ENCODE peak calls at places on chromosomes 2 and 18, in six cellular contexts. U is Karpas-422, M is sigmoid colon, Z is fibroblast of lung, Q is hepatocyte, V is heart left ventricle. K is an unnamed sample.

GRCh38 chr2:43193996-43194869 is 32.2 kb downstream of the ZFP36L2 start:
- DNase-seq in Q (peak), V (no peak), M (no peak), Z (no peak), U (no peak), K (no peak)

GRCh38 chr18:28175930-28176673 is 828 bp downstream of the CDH2 start:
- DNase-seq in U (no peak), Q (peak), Z (peak), V (no peak), M (no peak), K (no peak)

GRCh38 chr2:11955883-11956282 is 209.5 kb downstream of the LPIN1 start:
- DNase-seq in Q (no peak), M (no peak), U (no peak), Z (no peak), V (no peak), K (no peak)

GRCh38 chr2:152198499-152198898 is 22.9 kb upstream of the STAM2 start:
- DNase-seq in U (no peak), V (no peak), Z (no peak), M (no peak), Q (no peak), K (no peak)

GRCh38 chr2:96955694-96956610 is 30.4 kb downstream of the FAM178B start:
- DNase-seq in Z (no peak), M (peak), Q (no peak), V (no peak), U (no peak), K (no peak)

GRCh38 chr2:54081574-54081973 is 33.8 kb upstream of the ACYP2 start:
- DNase-seq in U (no peak), Z (peak), V (no peak), M (no peak), Q (no peak), K (no peak)

GRCh38 chr18:46213295-46213694 is 109.1 kb downstream of the HAUS1 start:
- DNase-seq in Z (no peak), Q (no peak), U (peak), V (no peak), M (no peak), K (no peak)

GRCh38 chr2:9165625-9166024 is 41.0 kb upstream of the ASAP2 start:
- DNase-seq in Q (no peak), Z (peak), U (no peak), M (no peak), V (peak), K (no peak)

GRCh38 chr18:13619505-13620205 is 106.7 kb downstream of the FAM210A start:
- DNase-seq in V (no peak), U (peak), Z (no peak), Q (no peak), M (peak), K (peak)

GRCh38 chr2:150426315-150426714 is 61.2 kb downstream of the RND3 start:
- DNase-seq in V (no peak), U (no peak), M (no peak), Q (no peak), Z (peak), K (no peak)

GRCh38 chr18:21443776-21444464 is 156.6 kb downstream of the ESCO1 start:
- DNase-seq in M (no peak), U (no peak), V (no peak), Z (no peak), Q (no peak), K (no peak)

GRCh38 chr2:144183744-144184143 is 336.2 kb downstream of the ZEB2 start:
- DNase-seq in V (no peak), Z (peak), Q (peak), M (no peak), U (no peak), K (no peak)

GRCh38 chr2:239151201-239152131 is 249.4 kb downstream of the HDAC4 start:
- DNase-seq in U (no peak), V (peak), Z (no peak), M (peak), Q (no peak), K (peak)

GRCh38 chr2:172906401-172906811 is 169.2 kb upstream of the MAP3K20 start:
- DNase-seq in Q (no peak), M (no peak), Z (no peak), U (no peak), V (peak), K (no peak)

GRCh38 chr2:231228223-231228622 is 29.8 kb downstream of the ARMC9 start:
- DNase-seq in Z (no peak), U (peak), V (no peak), Q (no peak), M (peak), K (no peak)

GRCh38 chr2:230927711-230928341 is 2.8 kb upstream of the GPR55 start:
- DNase-seq in Z (no peak), V (no peak), Q (no peak), M (peak), U (no peak), K (no peak)

GRCh38 chr2:200138386-200139184 is 167.9 kb upstream of the SPATS2L start:
- DNase-seq in U (no peak), Q (no peak), Z (peak), M (no peak), V (no peak), K (no peak)

GRCh38 chr2:241103176-241103595 is 1.1 kb upstream of the MTERF4 start:
- DNase-seq in Q (no peak), Z (no peak), M (peak), U (peak), V (no peak), K (no peak)

GRCh38 chr18:61676763-61677434 is 215.9 kb downstream of the RNF152 start:
- DNase-seq in Q (no peak), U (peak), V (no peak), M (no peak), Z (peak), K (no peak)

GRCh38 chr2:129713337-129713736 is 266.1 kb upstream of the RAB6C start:
- DNase-seq in U (no peak), Q (no peak), M (no peak), Z (no peak), V (no peak), K (no peak)

GRCh38 chr2:63875758-63876710 is 34.3 kb downstream of the UGP2 start:
- DNase-seq in Q (no peak), Z (peak), M (no peak), U (no peak), V (no peak), K (no peak)

GRCh38 chr2:238282861-238283738 is 5.3 kb downstream of the PER2 start:
- DNase-seq in Z (no peak), V (no peak), Q (no peak), U (peak), M (peak), K (no peak)

GRCh38 chr2:4278392-4278791 is 575.0 kb downstream of the DCDC2C start:
- DNase-seq in U (no peak), V (no peak), Q (no peak), Z (no peak), M (no peak), K (no peak)

GRCh38 chr2:230130668-230131364 is 62.1 kb upstream of the SLC16A14 start:
- DNase-seq in U (peak), Z (peak), M (peak), V (peak), Q (peak), K (no peak)

GRCh38 chr2:88211005-88211808 is 41.1 kb downstream of the THNSL2 start:
- DNase-seq in V (no peak), M (no peak), Z (no peak), Q (no peak), U (no peak), K (no peak)

GRCh38 chr2:33583194-33583938 is 15.7 kb downstream of the FAM98A start:
- DNase-seq in U (peak), M (no peak), V (no peak), Q (peak), Z (no peak), K (no peak)

GRCh38 chr18:49460958-49461601 is 635 bp upstream of the DYM start:
- DNase-seq in Z (peak), V (no peak), Q (no peak), M (no peak), U (no peak), K (no peak)

GRCh38 chr18:13703899-13704298 is 22.5 kb downstream of the FAM210A start:
- DNase-seq in Q (no peak), M (no peak), U (peak), Z (peak), V (no peak), K (no peak)

GRCh38 chr2:62485780-62486765 is 19.9 kb downstream of the TMEM17 start:
- DNase-seq in V (no peak), M (no peak), U (no peak), Q (no peak), Z (peak), K (no peak)
- H3K27ac ChIP-seq in V (peak), M (peak), U (no peak), Q (peak), Z (no peak), K (no peak)

GRCh38 chr2:26078939-26079338 is 45.1 kb downstream of the RAB10 start:
- DNase-seq in Z (no peak), Q (no peak), M (no peak), V (no peak), U (no peak), K (no peak)

GRCh38 chr2:26077291-26077690 is 43.4 kb downstream of the RAB10 start:
- DNase-seq in M (no peak), Q (no peak), U (no peak), Z (no peak), V (no peak), K (no peak)

GRCh38 chr2:26075173-26075572 is 41.3 kb downstream of the RAB10 start:
- DNase-seq in V (no peak), M (no peak), Q (no peak), U (no peak), Z (no peak), K (no peak)

GRCh38 chr2:26073830-26074229 is 39.9 kb downstream of the RAB10 start:
- DNase-seq in Z (no peak), M (no peak), Q (no peak), U (no peak), V (no peak), K (no peak)

DNA sequence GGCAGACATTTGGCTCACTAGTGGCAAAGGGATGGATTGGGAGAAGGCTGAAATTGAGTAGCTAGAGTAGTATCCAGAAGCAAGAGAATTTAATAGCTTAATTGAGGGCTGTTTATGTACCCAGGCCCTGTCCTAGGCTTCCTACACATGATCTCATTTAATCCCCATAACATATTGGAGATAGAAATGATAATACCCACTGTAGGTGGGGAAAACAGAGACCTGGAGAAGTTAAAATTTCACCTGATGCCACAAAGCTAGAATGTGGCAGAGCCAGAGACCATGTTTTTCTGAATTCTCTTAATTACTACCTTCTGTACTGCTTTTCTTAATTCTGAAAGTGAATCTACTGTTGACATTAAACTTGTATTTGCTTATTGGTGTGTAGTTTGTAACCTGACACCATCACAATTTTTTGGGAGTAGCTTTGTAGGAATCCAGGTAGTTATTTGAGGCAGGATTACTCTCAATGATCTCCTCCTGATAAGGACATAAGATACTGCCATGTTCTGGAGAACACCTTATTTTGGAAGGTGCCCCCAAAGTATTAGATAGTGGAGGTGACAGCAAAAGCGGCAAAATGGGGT is 42.2 kb downstream of the RAB10 start:
- DNase-seq in Z (no peak), M (no peak), U (no peak), V (no peak), Q (no peak), K (no peak)
- H3K27ac ChIP-seq in Z (no peak), M (no peak), U (no peak), V (no peak), Q (no peak), K (no peak)

GRCh38 chr2:113282747-113283533 is 4.2 kb upstream of the PAX8 start:
- DNase-seq in Z (peak), M (no peak), U (no peak), V (peak), Q (peak), K (peak)

GRCh38 chr2:113283704-113284284 is 5.1 kb upstream of the PAX8 start:
- DNase-seq in Q (peak), V (peak), Z (peak), U (no peak), M (peak), K (peak)

GRCh38 chr2:113285816-113286215 is 7.1 kb upstream of the PAX8 start:
- DNase-seq in Z (no peak), Q (no peak), M (no peak), V (no peak), U (no peak), K (no peak)

GRCh38 chr2:113281920-113282746 is 3.4 kb upstream of the PAX8 start:
- DNase-seq in Z (peak), M (no peak), U (no peak), Q (no peak), V (no peak), K (no peak)

GRCh38 chr2:113284481-113284880 is 5.8 kb upstream of the PAX8 start:
- DNase-seq in Z (peak), Q (no peak), V (no peak), U (no peak), M (no peak), K (no peak)
- H3K27ac ChIP-seq in Z (peak), Q (peak), V (no peak), U (no peak), M (peak), K (no peak)

GRCh38 chr2:72092099-72092498 is 55.6 kb downstream of the CYP26B1 start:
- DNase-seq in V (no peak), M (no peak), Z (no peak), U (no peak), Q (no peak), K (no peak)

GRCh38 chr2:72089537-72089936 is 58.1 kb downstream of the CYP26B1 start:
- DNase-seq in V (no peak), M (no peak), Z (no peak), Q (no peak), U (no peak), K (no peak)

GRCh38 chr2:72090781-72091482 is 56.7 kb downstream of the CYP26B1 start:
- DNase-seq in U (no peak), Q (no peak), M (no peak), Z (no peak), V (no peak), K (no peak)

GRCh38 chr2:72089028-72089427 is 58.6 kb downstream of the CYP26B1 start:
- DNase-seq in U (no peak), V (no peak), Q (no peak), Z (no peak), M (no peak), K (no peak)

DNA sequence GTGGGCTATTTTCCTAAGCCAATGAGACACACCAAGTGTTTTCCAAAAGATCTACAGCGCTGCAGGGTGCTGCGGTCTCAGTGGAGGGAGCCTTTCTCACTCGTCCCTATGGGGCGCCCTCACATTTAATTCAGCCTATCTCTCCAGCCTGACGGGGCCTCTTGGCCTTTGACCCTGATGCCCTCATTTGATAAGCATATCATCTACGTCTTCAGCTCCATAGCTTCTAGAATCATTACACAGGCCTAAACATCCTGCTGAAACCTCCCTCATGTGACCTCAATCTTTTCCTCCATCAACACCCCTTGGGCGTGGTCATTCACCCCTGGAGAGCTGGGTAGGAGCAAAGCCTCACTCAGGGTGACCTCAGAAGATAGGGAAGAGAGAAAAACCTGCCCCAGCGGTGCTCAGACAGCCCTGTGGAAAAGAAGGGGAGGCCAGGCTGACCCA is 57.4 kb downstream of the CYP26B1 start:
- DNase-seq in V (no peak), Q (no peak), Z (no peak), U (no peak), M (no peak), K (no peak)
- H3K27ac ChIP-seq in V (no peak), Q (no peak), Z (no peak), U (no peak), M (no peak), K (no peak)

GRCh38 chr18:76058146-76058545 is 436.9 kb downstream of the ZNF516 start:
- DNase-seq in Q (no peak), Z (no peak), U (no peak), V (no peak), M (no peak), K (no peak)

GRCh38 chr18:76055025-76055424 is 440.0 kb downstream of the ZNF516 start:
- DNase-seq in V (no peak), M (no peak), Q (no peak), U (no peak), Z (no peak), K (no peak)

GRCh38 chr18:76052196-76052595 is 442.8 kb downstream of the ZNF516 start:
- DNase-seq in Q (no peak), Z (no peak), M (no peak), U (no peak), V (no peak), K (no peak)

GRCh38 chr18:76053551-76053950 is 441.5 kb downstream of the ZNF516 start:
- DNase-seq in Z (no peak), U (no peak), Q (no peak), V (no peak), M (no peak), K (no peak)

GRCh38 chr18:76056467-76057194 is 438.4 kb downstream of the ZNF516 start:
- DNase-seq in U (no peak), M (peak), Z (no peak), Q (peak), V (peak), K (no peak)
- H3K27ac ChIP-seq in U (no peak), M (peak), Z (no peak), Q (peak), V (no peak), K (no peak)

DNA sequence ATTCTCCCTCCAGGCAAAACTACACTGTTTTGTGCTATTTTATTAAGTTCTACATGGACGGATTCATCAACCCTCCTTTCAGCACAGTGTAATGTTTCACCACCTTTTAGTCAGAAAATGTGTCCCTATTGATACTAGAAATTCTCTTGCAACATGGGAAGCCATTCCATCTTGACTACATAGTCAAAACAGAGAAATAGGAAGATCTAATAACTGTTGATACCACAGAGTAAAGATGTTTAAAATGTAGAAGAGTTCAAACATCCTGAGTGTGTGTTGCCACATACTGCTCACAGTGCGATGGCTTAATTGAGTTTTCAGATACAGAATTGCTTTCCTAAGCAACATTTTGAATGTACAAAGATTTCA is 492.2 kb upstream of the RAB12 start:
- DNase-seq in Z (peak), M (no peak), V (no peak), Q (no peak), U (no peak), K (no peak)
- H3K27ac ChIP-seq in Z (peak), M (no peak), V (no peak), Q (no peak), U (no peak), K (no peak)

GRCh38 chr2:25592766-25593292 is 80.5 kb downstream of the DTNB start:
- DNase-seq in U (no peak), M (no peak), Z (no peak), Q (no peak), V (no peak), K (no peak)

GRCh38 chr2:25597881-25598280 is 75.5 kb downstream of the DTNB start:
- DNase-seq in Q (no peak), M (no peak), V (no peak), U (no peak), Z (no peak), K (no peak)

GRCh38 chr2:25594991-25595390 is 78.4 kb downstream of the DTNB start:
- DNase-seq in Z (no peak), M (no peak), V (no peak), U (no peak), Q (no peak), K (no peak)

GRCh38 chr2:25596506-25596905 is 76.9 kb downstream of the DTNB start:
- DNase-seq in M (no peak), Z (peak), U (no peak), V (no peak), Q (no peak), K (no peak)

DNA sequence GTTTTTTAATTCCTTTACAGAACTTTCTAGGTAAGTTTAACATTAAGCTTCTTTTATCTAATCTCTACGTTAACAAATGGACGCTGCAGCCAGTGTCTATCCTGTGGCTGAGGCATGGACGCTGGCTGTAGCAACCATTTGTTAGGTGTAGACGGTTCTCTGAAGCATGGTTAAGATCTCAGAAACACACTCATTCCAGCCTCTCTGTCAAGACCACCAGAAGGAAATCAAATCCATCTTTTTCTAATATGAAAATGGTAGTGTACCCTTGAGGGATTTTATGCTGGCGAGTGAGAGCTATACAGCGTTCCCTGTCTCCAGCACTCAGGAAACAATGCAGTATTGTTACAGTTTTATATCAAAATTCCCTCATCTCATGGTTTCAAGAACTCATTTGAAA is 78.0 kb downstream of the DTNB start:
- DNase-seq in M (no peak), Q (no peak), Z (no peak), U (no peak), V (no peak), K (no peak)
- H3K27ac ChIP-seq in M (no peak), Q (no peak), Z (no peak), U (no peak), V (no peak), K (peak)

GRCh38 chr2:198273670-198274069 is 469.3 kb downstream of the PLCL1 start:
- DNase-seq in M (no peak), Q (no peak), V (no peak), U (no peak), Z (peak), K (no peak)
- H3K27ac ChIP-seq in M (peak), Q (no peak), V (no peak), U (no peak), Z (no peak), K (peak)